ENCODE peak calls at places on chromosomes 3 and 15, in eight cellular contexts. H, G, J, F, O, E, W and Y are unnamed samples. For H3K27me3, the result is how much of the 10 kb centered on the place peaks cover.

GRCh38 chr3:48437812-48438211 is 2.1 kb downstream of the CCDC51 start:
- DNase-seq in H (no peak), G (no peak), J (no peak), F (no peak), O (no peak), E (no peak), W (no peak), Y (no peak)

GRCh38 chr3:30553641-30554316 is 52.6 kb upstream of the TGFBR2 start:
- DNase-seq in H (no peak), G (no peak), J (peak), F (no peak), O (no peak), E (no peak), W (no peak), Y (no peak)

GRCh38 chr3:51947215-51947900 is 5.2 kb downstream of the PARP3 start:
- DNase-seq in H (peak), G (no peak), J (no peak), F (no peak), O (no peak), E (peak), W (no peak), Y (no peak)

GRCh38 chr3:17730318-17730967 is 12.0 kb downstream of the TBC1D5 start:
- DNase-seq in H (no peak), G (no peak), J (peak), F (no peak), O (no peak), E (no peak), W (no peak), Y (no peak)

GRCh38 chr3:77526573-77526972 is 486.7 kb downstream of the ROBO2 start:
- DNase-seq in H (no peak), G (no peak), J (no peak), F (no peak), O (no peak), E (no peak), W (peak), Y (no peak)

GRCh38 chr15:53295574-53295973 is 463.9 kb downstream of the WDR72 start:
- DNase-seq in H (no peak), G (no peak), J (no peak), F (no peak), O (no peak), E (no peak), W (no peak), Y (no peak)

GRCh38 chr3:155032918-155033317 is 47.2 kb upstream of the MME start:
- DNase-seq in H (no peak), G (no peak), J (no peak), F (no peak), O (no peak), E (no peak), W (peak), Y (no peak)

GRCh38 chr3:89108154-89108553 is 733 bp downstream of the EPHA3 start:
- DNase-seq in H (no peak), G (no peak), J (no peak), F (no peak), O (no peak), E (no peak), W (peak), Y (no peak)

GRCh38 chr3:14616606-14617507 is 34.7 kb upstream of the CCDC174 start:
- DNase-seq in H (no peak), G (no peak), J (no peak), F (no peak), O (no peak), E (no peak), W (no peak), Y (no peak)

GRCh38 chr3:35183915-35184675 is 455.2 kb upstream of the ARPP21 start:
- DNase-seq in H (no peak), G (no peak), J (no peak), F (no peak), O (no peak), E (no peak), W (peak), Y (no peak)

GRCh38 chr3:184371570-184372018 is 6.4 kb downstream of the THPO start:
- DNase-seq in H (peak), G (peak), J (peak), F (peak), O (peak), E (peak), W (peak), Y (peak)

GRCh38 chr3:171824076-171824475 is 13.8 kb upstream of the PLD1 start:
- DNase-seq in H (peak), G (no peak), J (no peak), F (no peak), O (no peak), E (no peak), W (no peak), Y (no peak)

GRCh38 chr15:88744548-88745020 is 58.7 kb upstream of the ACAN start:
- DNase-seq in H (no peak), G (no peak), J (peak), F (no peak), O (no peak), E (no peak), W (no peak), Y (no peak)

GRCh38 chr3:182686033-182686886 is 107.0 kb upstream of the ATP11B start:
- DNase-seq in H (no peak), G (no peak), J (no peak), F (no peak), O (no peak), E (no peak), W (no peak), Y (no peak)

GRCh38 chr3:47355010-47355409 is 25.8 kb upstream of the PTPN23 start:
- DNase-seq in H (no peak), G (no peak), J (no peak), F (no peak), O (no peak), E (no peak), W (no peak), Y (no peak)

GRCh38 chr15:70133296-70133695 is 35.6 kb upstream of the TLE3 start:
- DNase-seq in H (no peak), G (no peak), J (no peak), F (no peak), O (no peak), E (no peak), W (no peak), Y (no peak)

GRCh38 chr3:76203578-76203977 is 418.2 kb upstream of the ZNF717 start:
- DNase-seq in H (no peak), G (no peak), J (peak), F (no peak), O (no peak), E (no peak), W (no peak), Y (no peak)

GRCh38 chr15:88950600-88951160 is 37.5 kb upstream of the MFGE8 start:
- DNase-seq in H (no peak), G (no peak), J (no peak), F (no peak), O (no peak), E (no peak), W (no peak), Y (no peak)

GRCh38 chr3:129254536-129255230 is 5.3 kb downstream of the COPG1 start:
- DNase-seq in H (no peak), G (no peak), J (no peak), F (no peak), O (no peak), E (no peak), W (no peak), Y (no peak)

DNA sequence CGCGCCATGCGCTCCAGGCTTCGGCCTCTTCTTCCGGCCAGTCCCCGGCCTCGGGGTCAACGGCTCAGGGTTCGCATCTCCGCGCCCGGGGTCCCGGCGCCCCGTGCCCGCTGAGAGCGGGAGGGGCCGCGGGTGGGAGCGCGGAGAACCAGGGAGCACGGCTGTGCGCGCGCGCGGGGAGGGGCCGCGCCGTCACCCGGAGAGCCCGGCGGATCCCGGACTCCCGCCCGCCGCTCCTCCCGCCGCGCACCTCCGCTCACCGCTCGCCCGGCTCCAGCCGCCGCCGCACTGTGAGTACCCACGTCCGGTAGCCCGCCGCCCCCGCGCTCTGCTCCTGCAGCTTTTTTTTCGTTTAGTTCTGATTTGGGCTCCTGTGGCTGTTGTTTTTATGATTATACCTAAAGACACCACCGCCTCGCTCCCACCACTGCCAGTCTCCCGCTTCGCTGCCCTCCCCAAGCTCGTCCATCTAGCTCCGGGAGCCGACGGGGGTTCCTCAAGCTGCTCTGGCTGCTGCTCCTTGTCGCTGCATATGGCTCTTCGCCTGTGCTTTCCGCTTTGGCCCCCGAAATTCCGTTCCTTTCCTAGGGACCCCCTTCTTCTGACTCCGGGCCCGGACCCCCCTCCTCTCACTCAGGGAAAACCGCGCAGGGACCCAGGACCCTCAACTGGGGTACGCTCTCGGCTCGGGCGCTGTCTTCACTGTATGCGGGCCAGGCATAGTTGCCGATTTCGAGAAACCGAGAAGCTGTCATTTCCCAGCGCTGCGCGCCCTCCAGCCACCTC is 1.7 kb upstream of the SKOR1 start:
- DNase-seq in H (no peak), G (no peak), J (no peak), F (no peak), O (no peak), E (no peak), W (no peak), Y (no peak)
- H3K27me3 ChIP-seq in H (under half), G (half or more), J (under half), F (under half), O (half or more), E (half or more), W (half or more), Y (half or more)

DNA sequence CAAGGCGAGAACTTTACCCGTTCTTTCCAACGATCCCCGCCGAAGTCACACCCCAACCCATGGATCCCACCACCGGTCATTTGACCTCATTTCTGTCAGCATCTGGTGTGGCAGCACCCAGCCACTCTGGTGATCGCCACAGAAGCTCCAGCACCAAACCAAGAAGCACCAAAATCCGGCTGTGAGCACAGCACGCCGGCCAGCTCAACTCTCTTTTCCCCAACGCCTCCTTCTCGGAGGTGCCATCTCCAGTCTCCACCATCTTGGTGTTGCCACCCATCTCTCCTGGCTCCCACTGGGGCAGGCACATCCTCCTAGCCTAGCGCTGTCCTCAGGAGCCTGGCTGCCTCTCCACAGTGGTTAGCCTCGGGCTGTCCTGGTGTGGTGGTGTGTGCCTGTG is 6.5 kb downstream of the MUC4 start:
- DNase-seq in H (peak), G (no peak), J (no peak), F (no peak), O (no peak), E (peak), W (no peak), Y (no peak)
- H3K27me3 ChIP-seq in H (under half), G (under half), J (under half), F (under half), O (under half), E (under half), W (under half), Y (under half)

GRCh38 chr3:128011140-128011539 is 41.1 kb upstream of the SEC61A1 start:
- DNase-seq in H (no peak), G (no peak), J (peak), F (no peak), O (no peak), E (no peak), W (peak), Y (no peak)

GRCh38 chr3:128004661-128005060 is 47.6 kb upstream of the SEC61A1 start:
- DNase-seq in H (no peak), G (no peak), J (no peak), F (no peak), O (no peak), E (no peak), W (no peak), Y (no peak)

GRCh38 chr3:128009952-128010846 is 42.0 kb upstream of the SEC61A1 start:
- DNase-seq in H (no peak), G (no peak), J (no peak), F (no peak), O (no peak), E (no peak), W (peak), Y (no peak)

GRCh38 chr3:128006061-128006470 is 46.2 kb upstream of the SEC61A1 start:
- DNase-seq in H (no peak), G (no peak), J (no peak), F (no peak), O (no peak), E (no peak), W (no peak), Y (no peak)

DNA sequence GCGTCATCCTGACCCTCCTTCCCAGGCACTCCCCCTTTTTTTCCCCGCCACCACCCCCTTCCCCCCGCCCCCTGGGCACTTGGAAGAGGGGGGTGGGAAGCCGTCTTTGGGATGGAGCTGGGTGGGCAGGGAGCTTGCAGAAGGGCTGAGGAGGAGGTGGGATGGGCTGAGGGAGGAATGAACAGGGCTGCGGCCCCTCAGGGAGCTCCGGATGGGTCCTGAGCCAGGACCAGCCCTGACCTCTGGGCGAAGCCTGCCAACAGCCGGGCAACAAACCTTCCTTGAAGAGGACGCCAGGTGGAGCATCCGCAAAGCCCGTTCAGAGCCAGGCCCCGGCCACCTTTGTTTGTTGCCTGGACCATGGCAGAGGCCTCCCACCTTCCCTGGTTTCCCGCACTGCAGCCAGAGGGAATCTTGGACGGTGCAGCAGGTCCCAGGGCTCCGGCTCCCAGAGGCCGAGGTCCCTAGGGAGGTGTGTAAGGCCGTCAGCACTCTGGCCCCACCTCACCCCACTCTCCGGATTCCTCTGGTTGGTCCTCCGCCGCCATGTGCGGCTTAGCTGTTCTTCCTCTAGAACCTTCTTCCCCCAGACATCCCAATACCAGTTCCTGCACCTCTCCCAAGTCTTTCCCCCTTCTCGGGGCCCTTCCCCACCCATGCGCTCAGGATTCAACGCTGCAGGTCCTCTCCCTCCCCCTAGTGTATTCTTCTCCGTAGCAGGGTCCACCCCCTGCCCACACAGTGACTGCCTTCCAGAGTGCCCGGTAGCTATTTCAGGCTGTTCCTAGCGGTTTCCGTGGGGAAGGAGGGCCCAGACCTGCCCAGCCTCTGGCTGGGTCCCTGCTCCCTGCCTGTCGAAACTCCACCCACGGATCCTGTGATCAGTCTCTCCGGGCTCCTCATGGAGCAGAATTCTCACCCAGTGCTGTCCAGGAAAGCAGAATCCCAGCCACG is 45.5 kb upstream of the SEC61A1 start:
- DNase-seq in H (peak), G (no peak), J (no peak), F (no peak), O (no peak), E (peak), W (no peak), Y (no peak)
- H3K27me3 ChIP-seq in H (under half), G (under half), J (under half), F (under half), O (under half), E (under half), W (under half), Y (under half)

GRCh38 chr15:101378879-101379278 is 83.8 kb upstream of the SNRPA1 start:
- DNase-seq in H (no peak), G (no peak), J (no peak), F (no peak), O (no peak), E (no peak), W (no peak), Y (no peak)
- H3K27me3 ChIP-seq in H (under half), G (under half), J (under half), F (under half), O (under half), E (under half), W (under half), Y (under half)

GRCh38 chr3:11969986-11970385 is 34.2 kb upstream of the SYN2 start:
- DNase-seq in H (no peak), G (no peak), J (no peak), F (no peak), O (no peak), E (no peak), W (no peak), Y (no peak)
- H3K27me3 ChIP-seq in H (under half), G (under half), J (under half), F (under half), O (under half), E (under half), W (under half), Y (under half)